ENCODE peak calls at places on chromosomes 13 and 19, in nine cellular contexts. I is IMR-90; H is K562; M is transverse colon; X is keratinocyte; E is CD8-positive, alpha-beta T cell; T is thoracic aorta; Q is heart right ventricle; Y is A673. B is an unnamed sample. For H3K4me1, the result is how much of the 10 kb centered on the place peaks cover.

GRCh38 chr13:39516140-39516539 is 86.9 kb downstream of the LHFPL6 start:
- DNase-seq in I (no peak), H (no peak), M (no peak), X (no peak), E (no peak), T (no peak), Q (peak), Y (no peak), B (no peak)

GRCh38 chr19:46574533-46574932 is 26.6 kb upstream of the CALM3 start:
- DNase-seq in I (no peak), H (peak), M (no peak), X (no peak), E (no peak), T (no peak), Q (no peak), Y (peak), B (peak)

GRCh38 chr19:38993271-38993670 is 17.7 kb upstream of the FBXO17 start:
- DNase-seq in I (peak), H (no peak), M (no peak), X (peak), E (no peak), T (no peak), Q (no peak), Y (no peak), B (no peak)

GRCh38 chr13:28138012-28138755 is at the start of gene PAN3:
- DNase-seq in I (peak), H (peak), M (peak), X (peak), E (peak), T (peak), Q (peak), Y (peak), B (peak)

GRCh38 chr19:54114340-54114826 is 1.1 kb downstream of the TFPT start:
- DNase-seq in I (peak), H (peak), M (peak), X (no peak), E (peak), T (no peak), Q (peak), Y (peak), B (peak)

GRCh38 chr13:98819382-98819781 is 66.9 kb upstream of the SLC15A1 start:
- DNase-seq in I (no peak), H (no peak), M (no peak), X (no peak), E (no peak), T (no peak), Q (peak), Y (no peak), B (no peak)

GRCh38 chr13:37956536-37956935 is 87.0 kb upstream of the TRPC4 start:
- DNase-seq in I (no peak), H (no peak), M (no peak), X (peak), E (no peak), T (no peak), Q (no peak), Y (no peak), B (no peak)

GRCh38 chr19:5678071-5678682 is 2.1 kb downstream of the MICOS13 start:
- DNase-seq in I (no peak), H (no peak), M (no peak), X (no peak), E (no peak), T (no peak), Q (no peak), Y (no peak), B (peak)

GRCh38 chr19:38660724-38661123 is 13.3 kb downstream of the ACTN4 start:
- DNase-seq in I (no peak), H (no peak), M (no peak), X (no peak), E (no peak), T (no peak), Q (no peak), Y (no peak), B (no peak)

GRCh38 chr19:52786078-52786463 is 520 bp downstream of the ZNF600 start:
- DNase-seq in I (no peak), H (peak), M (peak), X (no peak), E (peak), T (no peak), Q (no peak), Y (no peak), B (peak)

GRCh38 chr13:23349127-23349897 is 84.2 kb downstream of the SACS start:
- DNase-seq in I (no peak), H (no peak), M (no peak), X (no peak), E (no peak), T (no peak), Q (no peak), Y (no peak), B (no peak)

GRCh38 chr19:19385900-19386339 is 19.6 kb upstream of the GATAD2A start:
- DNase-seq in I (no peak), H (no peak), M (no peak), X (no peak), E (peak), T (no peak), Q (peak), Y (no peak), B (no peak)

GRCh38 chr13:23985060-23985459 is 87.8 kb upstream of the C1QTNF9B start:
- DNase-seq in I (no peak), H (no peak), M (no peak), X (no peak), E (no peak), T (no peak), Q (no peak), Y (no peak), B (no peak)

GRCh38 chr13:106986687-106987434 is 418.9 kb upstream of the ARGLU1 start:
- DNase-seq in I (no peak), H (no peak), M (no peak), X (no peak), E (no peak), T (no peak), Q (no peak), Y (no peak), B (no peak)

GRCh38 chr13:102869948-102870676 is 24.3 kb downstream of the ERCC5 start:
- DNase-seq in I (no peak), H (no peak), M (no peak), X (no peak), E (no peak), T (no peak), Q (no peak), Y (no peak), B (no peak)

GRCh38 chr13:96898212-96898611 is 96.1 kb downstream of the OXGR1 start:
- DNase-seq in I (no peak), H (no peak), M (no peak), X (no peak), E (no peak), T (no peak), Q (no peak), Y (peak), B (no peak)

GRCh38 chr19:35063940-35064818 is 22.7 kb downstream of the HPN start:
- DNase-seq in I (peak), H (no peak), M (no peak), X (no peak), E (no peak), T (no peak), Q (no peak), Y (peak), B (no peak)

GRCh38 chr19:35138305-35138799 is 272 bp upstream of the FXYD1 start:
- DNase-seq in I (no peak), H (no peak), M (no peak), X (no peak), E (no peak), T (no peak), Q (peak), Y (no peak), B (no peak)

GRCh38 chr19:58279042-58279924 is 528 bp downstream of the ZNF8 start:
- DNase-seq in I (peak), H (peak), M (peak), X (no peak), E (no peak), T (peak), Q (peak), Y (peak), B (peak)

GRCh38 chr13:32650705-32651311 is 64.6 kb downstream of the PDS5B start:
- DNase-seq in I (peak), H (peak), M (peak), X (no peak), E (peak), T (no peak), Q (peak), Y (peak), B (peak)

GRCh38 chr19:13953021-13953531 is 767 bp downstream of the DCAF15 start:
- DNase-seq in I (peak), H (peak), M (peak), X (no peak), E (peak), T (no peak), Q (peak), Y (peak), B (peak)

GRCh38 chr19:51201712-51202111 is 23.2 kb upstream of the CD33 start:
- DNase-seq in I (no peak), H (no peak), M (no peak), X (no peak), E (no peak), T (no peak), Q (no peak), Y (no peak), B (no peak)

GRCh38 chr19:46454244-46454643 is 17.1 kb downstream of the PNMA8A start:
- DNase-seq in I (no peak), H (no peak), M (no peak), X (no peak), E (no peak), T (no peak), Q (no peak), Y (no peak), B (no peak)

GRCh38 chr13:52011690-52012511 is at the start of gene ALG11:
- DNase-seq in I (peak), H (peak), M (peak), X (peak), E (peak), T (peak), Q (peak), Y (peak), B (peak)

GRCh38 chr19:34184880-34185491 is 12.7 kb downstream of the LSM14A start:
- DNase-seq in I (no peak), H (no peak), M (no peak), X (no peak), E (no peak), T (no peak), Q (no peak), Y (no peak), B (no peak)

GRCh38 chr13:40982772-40983171 is 36.3 kb downstream of the ELF1 start:
- DNase-seq in I (peak), H (peak), M (peak), X (no peak), E (no peak), T (no peak), Q (peak), Y (peak), B (no peak)

GRCh38 chr13:47932953-47933687 is 68.0 kb downstream of the SUCLA2 start:
- DNase-seq in I (no peak), H (no peak), M (no peak), X (no peak), E (no peak), T (no peak), Q (no peak), Y (peak), B (no peak)

GRCh38 chr19:37950471-37951175 is 43.6 kb downstream of the SIPA1L3 start:
- DNase-seq in I (no peak), H (no peak), M (no peak), X (no peak), E (no peak), T (no peak), Q (no peak), Y (no peak), B (no peak)

GRCh38 chr19:42316223-42317211 is 3.4 kb downstream of the TMEM145 start:
- DNase-seq in I (peak), H (peak), M (peak), X (no peak), E (no peak), T (no peak), Q (no peak), Y (no peak), B (no peak)

GRCh38 chr13:49023441-49023840 is 47.7 kb downstream of the FNDC3A start:
- DNase-seq in I (peak), H (no peak), M (no peak), X (peak), E (no peak), T (no peak), Q (no peak), Y (no peak), B (no peak)

GRCh38 chr13:49395416-49396277 is 48.2 kb downstream of the CAB39L start:
- DNase-seq in I (no peak), H (no peak), M (no peak), X (no peak), E (no peak), T (peak), Q (no peak), Y (no peak), B (no peak)

GRCh38 chr13:31046711-31047279 is 114.3 kb downstream of the TEX26 start:
- DNase-seq in I (peak), H (no peak), M (peak), X (no peak), E (peak), T (no peak), Q (peak), Y (peak), B (peak)

GRCh38 chr19:58450836-58451357 is 525 bp upstream of the ZNF324B start:
- DNase-seq in I (no peak), H (peak), M (peak), X (no peak), E (no peak), T (no peak), Q (no peak), Y (peak), B (no peak)

GRCh38 chr19:6042776-6043726 is 65.1 kb upstream of the RANBP3 start:
- DNase-seq in I (no peak), H (no peak), M (no peak), X (no peak), E (no peak), T (no peak), Q (no peak), Y (no peak), B (no peak)

GRCh38 chr19:15288146-15288963 is 44.0 kb downstream of the BRD4 start:
- DNase-seq in I (peak), H (no peak), M (no peak), X (no peak), E (no peak), T (no peak), Q (no peak), Y (peak), B (no peak)
- H3K4me1 ChIP-seq in I (under half), H (under half), M (half or more), X (under half), E (half or more), T (half or more), Q (half or more), Y (half or more), B (under half)

GRCh38 chr19:3234800-3235199 is 10.3 kb downstream of the CELF5 start:
- DNase-seq in I (no peak), H (peak), M (no peak), X (no peak), E (no peak), T (no peak), Q (no peak), Y (no peak), B (peak)
- TF ChIP-seq CTCF in I (peak), H (peak), M (no peak), X (peak), E (no peak), T (no peak), Q (no peak), Y (peak), B (peak)

DNA sequence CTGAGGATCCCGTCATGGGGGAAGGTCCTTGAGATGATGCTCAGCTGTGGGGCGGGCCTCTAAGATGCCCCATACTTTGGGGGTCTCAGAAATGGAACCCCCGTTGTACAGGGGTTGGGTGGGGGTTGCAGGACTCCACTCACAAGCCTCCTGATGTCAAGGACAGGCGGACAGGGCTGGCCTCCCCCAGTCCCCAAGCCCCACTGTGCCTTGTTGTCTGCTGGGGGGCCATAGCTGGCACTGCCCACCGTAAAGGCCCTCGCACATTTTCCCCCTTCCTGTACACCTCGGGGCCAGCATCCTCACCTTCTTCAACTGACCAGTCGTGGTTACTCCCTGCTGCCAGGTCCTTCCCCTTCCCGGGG is 2.7 kb downstream of the SNAPC2 start:
- DNase-seq in I (no peak), H (no peak), M (no peak), X (no peak), E (no peak), T (no peak), Q (no peak), Y (no peak), B (no peak)
- H3K4me1 ChIP-seq in I (under half), H (half or more), M (under half), X (under half), E (under half), T (under half), Q (half or more), Y (under half), B (under half)

DNA sequence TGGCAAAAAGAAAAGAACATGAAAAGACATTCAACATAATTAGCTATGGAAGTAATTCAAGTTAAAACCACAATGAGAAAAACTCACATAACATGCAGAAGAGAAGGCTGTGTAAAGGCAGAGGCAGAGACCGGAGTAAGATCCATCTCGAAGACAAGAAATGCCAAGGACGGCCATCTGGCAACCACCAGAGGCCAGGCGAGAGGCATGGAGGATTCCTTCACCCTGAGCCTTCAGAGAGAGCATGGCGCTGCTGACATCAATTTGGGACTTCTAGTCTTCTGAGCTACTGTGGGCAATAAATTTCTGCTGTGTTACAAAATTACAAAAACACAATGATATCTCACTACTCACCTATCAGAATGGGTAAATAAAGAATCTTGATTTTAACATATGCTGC is 381.0 kb downstream of the TSHZ3 start:
- DNase-seq in I (no peak), H (peak), M (peak), X (no peak), E (no peak), T (no peak), Q (no peak), Y (no peak), B (peak)
- TF ChIP-seq CTCF in I (peak), H (peak), M (no peak), X (no peak), E (no peak), T (no peak), Q (no peak), Y (no peak), B (peak)

DNA sequence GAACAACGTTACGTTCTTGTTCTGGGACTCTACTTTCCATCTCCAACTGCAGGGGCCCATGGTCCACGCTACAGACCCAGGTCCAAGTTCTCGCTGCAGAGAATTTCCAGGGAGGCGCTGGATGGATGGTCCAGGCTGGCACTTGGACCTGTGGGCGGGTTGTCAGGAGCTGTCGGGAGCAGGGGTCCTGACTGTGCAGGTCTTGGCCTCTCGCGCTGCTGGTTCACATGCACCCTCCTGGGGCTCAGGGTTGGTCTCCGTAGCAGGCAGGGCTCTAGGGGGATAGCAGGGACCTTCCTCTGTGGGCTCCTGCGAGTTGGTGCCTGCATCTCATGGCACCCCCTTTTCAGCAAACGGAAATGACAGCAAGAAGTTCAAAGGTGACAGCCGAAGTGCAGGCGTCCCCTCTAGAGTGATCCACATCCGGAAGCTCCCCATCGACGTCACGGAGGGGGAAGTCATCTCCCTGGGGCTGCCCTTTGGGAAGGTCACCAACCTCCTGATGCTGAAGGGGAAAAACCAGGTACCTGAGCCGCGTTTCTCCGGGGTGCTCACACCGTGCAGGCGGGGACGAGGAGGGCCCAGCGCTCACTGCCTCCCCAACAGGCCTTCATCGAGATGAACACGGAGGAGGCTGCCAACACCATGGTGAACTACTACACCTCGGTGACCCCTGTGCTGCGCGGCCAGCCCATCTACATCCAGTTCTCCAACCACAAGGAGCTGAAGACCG is 6.6 kb downstream of the PTBP1 start:
- DNase-seq in I (no peak), H (no peak), M (no peak), X (no peak), E (no peak), T (no peak), Q (peak), Y (no peak), B (peak)
- H3K4me1 ChIP-seq in I (under half), H (half or more), M (under half), X (under half), E (under half), T (under half), Q (half or more), Y (half or more), B (under half)

B was measured in endodermal cell.